ENCODE peak calls at places on chromosome 6, in six cellular contexts. One of them, this sample, is unnamed.
A peak's percentile ranks its signal among the peaks of the same experiment; 100 is the strongest.

GRCh38 chr6:102150549-102150948 is 757.0 kb downstream of the GRIK2 start:
- DNase-seq in PC-9: no peak
- DNase-seq in body of pancreas: no peak
- DNase-seq in HCT116: no peak
- DNase-seq in foreskin keratinocyte: no peak
- DNase-seq in cardiac muscle cell: no peak
- DNase-seq in this sample: no peak

GRCh38 chr6:69069881-69070280 is 434.8 kb downstream of the ADGRB3 start:
- DNase-seq in PC-9: no peak
- DNase-seq in body of pancreas: no peak
- DNase-seq in HCT116: no peak
- DNase-seq in foreskin keratinocyte: no peak
- DNase-seq in cardiac muscle cell: no peak
- DNase-seq in this sample: no peak

GRCh38 chr6:160428069-160428430 is 79.9 kb downstream of the SLC22A3 start:
- DNase-seq in PC-9: no peak
- DNase-seq in body of pancreas: peak; percentile 90
- DNase-seq in HCT116: no peak
- DNase-seq in foreskin keratinocyte: no peak
- DNase-seq in cardiac muscle cell: peak; percentile 84
- DNase-seq in this sample: peak; percentile 75

GRCh38 chr6:41226752-41227151 is 1.4 kb upstream of the TREML4 start:
- DNase-seq in PC-9: no peak
- DNase-seq in body of pancreas: no peak
- DNase-seq in HCT116: no peak
- DNase-seq in foreskin keratinocyte: peak; percentile 1
- DNase-seq in cardiac muscle cell: no peak
- DNase-seq in this sample: no peak

GRCh38 chr6:45441811-45442453 is 64.2 kb upstream of the SUPT3H start:
- DNase-seq in PC-9: no peak
- DNase-seq in body of pancreas: no peak
- DNase-seq in HCT116: no peak
- DNase-seq in foreskin keratinocyte: no peak
- DNase-seq in cardiac muscle cell: no peak
- DNase-seq in this sample: peak; percentile 66

GRCh38 chr6:13273931-13274706 is 54.2 kb downstream of the TBC1D7 start:
- DNase-seq in PC-9: no peak
- DNase-seq in body of pancreas: no peak
- DNase-seq in HCT116: no peak
- DNase-seq in foreskin keratinocyte: no peak
- DNase-seq in cardiac muscle cell: no peak
- DNase-seq in this sample: no peak

GRCh38 chr6:25179051-25179778 is 100.0 kb upstream of the CARMIL1 start:
- DNase-seq in PC-9: no peak
- DNase-seq in body of pancreas: no peak
- DNase-seq in HCT116: no peak
- DNase-seq in foreskin keratinocyte: no peak
- DNase-seq in cardiac muscle cell: peak; percentile 88
- DNase-seq in this sample: peak; percentile 98

GRCh38 chr6:28522594-28523557 is 2.8 kb upstream of the GPX5 start:
- DNase-seq in PC-9: no peak
- DNase-seq in body of pancreas: no peak
- DNase-seq in HCT116: no peak
- DNase-seq in foreskin keratinocyte: no peak
- DNase-seq in cardiac muscle cell: no peak
- DNase-seq in this sample: no peak

GRCh38 chr6:144449911-144450690 is 165.0 kb downstream of the UTRN start:
- DNase-seq in PC-9: no peak
- DNase-seq in body of pancreas: no peak
- DNase-seq in HCT116: no peak
- DNase-seq in foreskin keratinocyte: no peak
- DNase-seq in cardiac muscle cell: no peak
- DNase-seq in this sample: no peak

GRCh38 chr6:167833396-167833763 is 6.7 kb downstream of the AFDN start:
- DNase-seq in PC-9: no peak
- DNase-seq in body of pancreas: no peak
- DNase-seq in HCT116: no peak
- DNase-seq in foreskin keratinocyte: no peak
- DNase-seq in cardiac muscle cell: no peak
- DNase-seq in this sample: no peak

GRCh38 chr6:95408111-95408510 is 169.2 kb upstream of the MANEA start:
- DNase-seq in PC-9: no peak
- DNase-seq in body of pancreas: no peak
- DNase-seq in HCT116: no peak
- DNase-seq in foreskin keratinocyte: no peak
- DNase-seq in cardiac muscle cell: no peak
- DNase-seq in this sample: no peak

GRCh38 chr6:27667651-27668441 is 194.9 kb upstream of the ZNF184 start:
- DNase-seq in PC-9: peak; percentile 25
- DNase-seq in body of pancreas: no peak
- DNase-seq in HCT116: no peak
- DNase-seq in foreskin keratinocyte: no peak
- DNase-seq in cardiac muscle cell: no peak
- DNase-seq in this sample: no peak

DNA sequence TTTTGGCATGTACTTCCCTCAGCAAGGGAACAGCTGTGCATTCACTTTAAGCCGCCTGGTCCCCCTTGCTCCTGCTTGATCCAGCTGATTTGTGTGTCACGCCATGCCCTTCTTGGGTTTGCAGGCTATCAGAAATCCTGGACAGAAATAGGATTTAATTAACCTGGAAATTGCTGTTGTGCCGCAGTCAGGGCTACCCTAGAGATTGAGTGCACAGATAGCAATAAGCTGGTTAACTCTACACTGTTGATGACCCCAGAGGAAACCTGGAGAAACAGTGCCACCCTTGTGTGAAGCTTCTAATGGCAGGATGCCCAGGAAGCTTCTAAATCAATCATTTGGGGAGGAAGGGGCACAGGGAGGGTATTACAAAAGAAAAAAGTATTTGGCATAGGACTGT is 199.0 kb downstream of the JARID2 start:
- DNase-seq in PC-9: no peak
- DNase-seq in body of pancreas: peak; percentile 34
- DNase-seq in HCT116: peak; percentile 16
- DNase-seq in foreskin keratinocyte: no peak
- DNase-seq in cardiac muscle cell: no peak
- DNase-seq in this sample: no peak
- TF ChIP-seq CTCF in PC-9: no peak
- TF ChIP-seq CTCF in body of pancreas: no peak
- TF ChIP-seq CTCF in HCT116: peak; percentile 10
- TF ChIP-seq CTCF in foreskin keratinocyte: peak; percentile 41
- TF ChIP-seq CTCF in cardiac muscle cell: no peak
- TF ChIP-seq CTCF in this sample: no peak

GRCh38 chr6:39084506-39084905 is 30.5 kb downstream of the SAYSD1 start:
- DNase-seq in PC-9: no peak
- DNase-seq in body of pancreas: no peak
- DNase-seq in HCT116: no peak
- DNase-seq in foreskin keratinocyte: no peak
- DNase-seq in cardiac muscle cell: no peak
- DNase-seq in this sample: no peak

GRCh38 chr6:39086294-39086693 is 28.7 kb downstream of the SAYSD1 start:
- DNase-seq in PC-9: no peak
- DNase-seq in body of pancreas: no peak
- DNase-seq in HCT116: no peak
- DNase-seq in foreskin keratinocyte: no peak
- DNase-seq in cardiac muscle cell: no peak
- DNase-seq in this sample: no peak

GRCh38 chr6:39083111-39083702 is 31.8 kb downstream of the SAYSD1 start:
- DNase-seq in PC-9: no peak
- DNase-seq in body of pancreas: peak; percentile 28
- DNase-seq in HCT116: no peak
- DNase-seq in foreskin keratinocyte: no peak
- DNase-seq in cardiac muscle cell: no peak
- DNase-seq in this sample: no peak

GRCh38 chr6:39086711-39087110 is 28.3 kb downstream of the SAYSD1 start:
- DNase-seq in PC-9: no peak
- DNase-seq in body of pancreas: no peak
- DNase-seq in HCT116: no peak
- DNase-seq in foreskin keratinocyte: no peak
- DNase-seq in cardiac muscle cell: no peak
- DNase-seq in this sample: no peak

DNA sequence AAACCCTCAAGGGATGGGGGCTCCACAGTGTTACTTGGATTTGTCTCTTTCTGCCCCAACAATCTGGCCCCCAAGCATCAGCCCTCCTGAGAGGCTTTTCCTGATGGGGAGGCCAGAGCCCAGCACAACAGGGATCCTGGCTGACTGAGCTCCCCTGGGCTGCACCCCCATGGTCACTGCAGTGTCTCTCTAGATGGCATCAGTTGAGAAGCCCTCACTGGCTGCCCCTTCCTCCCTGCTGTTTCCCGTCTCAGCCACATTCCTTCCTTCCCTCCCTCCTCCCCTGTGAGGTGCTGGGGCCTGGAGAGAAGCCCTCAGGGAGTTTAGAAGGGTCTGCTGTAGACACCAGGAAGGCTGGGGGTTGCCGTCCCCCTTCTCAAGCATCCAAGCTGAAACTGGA is 29.9 kb downstream of the SAYSD1 start:
- DNase-seq in PC-9: no peak
- DNase-seq in body of pancreas: no peak
- DNase-seq in HCT116: no peak
- DNase-seq in foreskin keratinocyte: no peak
- DNase-seq in cardiac muscle cell: no peak
- DNase-seq in this sample: no peak
- TF ChIP-seq CTCF in PC-9: no peak
- TF ChIP-seq CTCF in body of pancreas: no peak
- TF ChIP-seq CTCF in HCT116: no peak
- TF ChIP-seq CTCF in foreskin keratinocyte: no peak
- TF ChIP-seq CTCF in cardiac muscle cell: no peak
- TF ChIP-seq CTCF in this sample: no peak

GRCh38 chr6:158026054-158026900 is 44.6 kb downstream of the SYNJ2 start:
- DNase-seq in PC-9: peak; percentile 53
- DNase-seq in body of pancreas: peak; percentile 85
- DNase-seq in HCT116: no peak
- DNase-seq in foreskin keratinocyte: peak; percentile 65
- DNase-seq in cardiac muscle cell: peak; percentile 99
- DNase-seq in this sample: peak; percentile 99
- TF ChIP-seq CTCF in PC-9: no peak
- TF ChIP-seq CTCF in body of pancreas: no peak
- TF ChIP-seq CTCF in HCT116: no peak
- TF ChIP-seq CTCF in foreskin keratinocyte: peak; percentile 52
- TF ChIP-seq CTCF in cardiac muscle cell: peak; percentile 79
- TF ChIP-seq CTCF in this sample: peak; percentile 57

GRCh38 chr6:31922942-31923341 is 4.6 kb upstream of the C2 start:
- DNase-seq in PC-9: no peak
- DNase-seq in body of pancreas: no peak
- DNase-seq in HCT116: peak; percentile 42
- DNase-seq in foreskin keratinocyte: no peak
- DNase-seq in cardiac muscle cell: peak; percentile 18
- DNase-seq in this sample: peak; percentile 25
- TF ChIP-seq CTCF in PC-9: no peak
- TF ChIP-seq CTCF in body of pancreas: no peak
- TF ChIP-seq CTCF in HCT116: peak; percentile 54
- TF ChIP-seq CTCF in foreskin keratinocyte: peak; percentile 45
- TF ChIP-seq CTCF in cardiac muscle cell: peak; percentile 26
- TF ChIP-seq CTCF in this sample: peak; percentile 28

This sample was measured in fibroblast of villous mesenchyme.